ENCODE peak calls at places on chromosomes 16 and 17, in nine cellular contexts. S is left lung; W is CD8-positive, alpha-beta T cell; O is right lobe of liver; E is psoas muscle; I is lung; J is CD4-positive, CD25-positive, alpha-beta regulatory T cell; Q is upper lobe of right lung; P is right cardiac atrium. V is an unnamed sample.

GRCh38 chr17:43645765-43646481 is 15.8 kb downstream of the MEOX1 start:
- ATAC-seq in S (peak; percentile 79), W (peak; percentile 51), O (peak; percentile 68), E (peak; percentile 67), I (peak; percentile 74), J (peak; percentile 45), Q (peak; percentile 86), P (peak; percentile 88), V (peak; percentile 86)

GRCh38 chr17:47808036-47808829 is 13.4 kb downstream of the OSBPL7 start:
- ATAC-seq in S (no peak), W (no peak), O (no peak), E (no peak), I (no peak), J (no peak), Q (no peak), P (no peak), V (no peak)

GRCh38 chr16:71230122-71230845 is at the start of gene HYDIN:
- ATAC-seq in S (peak; percentile 81), W (no peak), O (peak; percentile 38), E (no peak), I (no peak), J (no peak), Q (peak; percentile 73), P (no peak), V (no peak)

GRCh38 chr16:47470211-47470610 is 9.1 kb downstream of the PHKB start:
- ATAC-seq in S (no peak), W (no peak), O (no peak), E (no peak), I (no peak), J (no peak), Q (no peak), P (no peak), V (no peak)

GRCh38 chr17:2082003-2082862 is 27.3 kb downstream of the HIC1 start:
- ATAC-seq in S (no peak), W (no peak), O (no peak), E (no peak), I (no peak), J (no peak), Q (no peak), P (no peak), V (no peak)

GRCh38 chr16:78980825-78981224 is 619.7 kb downstream of the MAF start:
- ATAC-seq in S (no peak), W (no peak), O (no peak), E (no peak), I (no peak), J (no peak), Q (no peak), P (no peak), V (no peak)

GRCh38 chr16:14101415-14101814 is 30.3 kb downstream of the MRTFB start:
- ATAC-seq in S (no peak), W (no peak), O (no peak), E (no peak), I (no peak), J (no peak), Q (no peak), P (no peak), V (no peak)

GRCh38 chr16:88591577-88592021 is 21.4 kb downstream of the ZC3H18 start:
- ATAC-seq in S (peak; percentile 23), W (no peak), O (no peak), E (no peak), I (peak; percentile 27), J (no peak), Q (peak; percentile 62), P (no peak), V (peak; percentile 50)

GRCh38 chr17:35235917-35236316 is 7.0 kb upstream of the SLFN5 start:
- ATAC-seq in S (no peak), W (peak; percentile 39), O (no peak), E (no peak), I (no peak), J (peak; percentile 69), Q (no peak), P (no peak), V (no peak)

GRCh38 chr17:31310260-31310659 is 3.6 kb downstream of the EVI2B start:
- ATAC-seq in S (no peak), W (peak; percentile 63), O (no peak), E (no peak), I (no peak), J (peak; percentile 61), Q (peak; percentile 16), P (no peak), V (no peak)

GRCh38 chr17:78441271-78441986 is 63.0 kb downstream of the PGS1 start:
- ATAC-seq in S (no peak), W (no peak), O (no peak), E (no peak), I (no peak), J (no peak), Q (no peak), P (no peak), V (no peak)

GRCh38 chr17:44831270-44831770 is 1.2 kb upstream of the GJC1 start:
- ATAC-seq in S (no peak), W (no peak), O (no peak), E (no peak), I (no peak), J (no peak), Q (no peak), P (no peak), V (no peak)

GRCh38 chr16:17469011-17469741 is 1.6 kb downstream of the XYLT1 start:
- ATAC-seq in S (no peak), W (no peak), O (no peak), E (no peak), I (no peak), J (no peak), Q (no peak), P (no peak), V (peak; percentile 9)

GRCh38 chr17:50035930-50036329 is 20.0 kb upstream of the ITGA3 start:
- ATAC-seq in S (no peak), W (no peak), O (no peak), E (no peak), I (no peak), J (no peak), Q (no peak), P (no peak), V (no peak)

GRCh38 chr17:80478487-80479245 is 2.3 kb upstream of the NPTX1 start:
- ATAC-seq in S (no peak), W (no peak), O (no peak), E (peak; percentile 45), I (no peak), J (no peak), Q (no peak), P (no peak), V (no peak)

GRCh38 chr17:80481284-80482057 is 5.1 kb upstream of the NPTX1 start:
- ATAC-seq in S (no peak), W (no peak), O (no peak), E (no peak), I (no peak), J (no peak), Q (no peak), P (no peak), V (no peak)

GRCh38 chr17:80482058-80482318 is 5.6 kb upstream of the NPTX1 start:
- ATAC-seq in S (no peak), W (no peak), O (no peak), E (no peak), I (no peak), J (no peak), Q (no peak), P (no peak), V (no peak)

GRCh38 chr17:80479246-80479566 is 2.8 kb upstream of the NPTX1 start:
- ATAC-seq in S (no peak), W (no peak), O (no peak), E (no peak), I (no peak), J (no peak), Q (no peak), P (no peak), V (no peak)

GRCh38 chr17:80480248-80480647 is 3.8 kb upstream of the NPTX1 start:
- ATAC-seq in S (no peak), W (no peak), O (no peak), E (no peak), I (no peak), J (no peak), Q (no peak), P (no peak), V (no peak)
- H3K27me3 ChIP-seq in S (peaks cover 66% of the 10 kb centered on the region), W (peaks cover 37% of the 10 kb centered on the region), O (peaks cover 34% of the 10 kb centered on the region), E (no peaks in the 10 kb centered on the region), I (peaks cover 24% of the 10 kb centered on the region), J (peaks cover 12% of the 10 kb centered on the region), Q (peaks cover 80% of the 10 kb centered on the region), P (no peaks in the 10 kb centered on the region), V (peaks cover 99% of the 10 kb centered on the region)

GRCh38 chr17:36611345-36612072 is 10.1 kb downstream of the MRM1 start:
- ATAC-seq in S (peak; percentile 26), W (no peak), O (no peak), E (peak; percentile 33), I (no peak), J (no peak), Q (no peak), P (no peak), V (no peak)

GRCh38 chr17:36608280-36608679 is 6.9 kb downstream of the MRM1 start:
- ATAC-seq in S (no peak), W (no peak), O (no peak), E (no peak), I (no peak), J (no peak), Q (no peak), P (no peak), V (no peak)

GRCh38 chr17:36610472-36610871 is 9.1 kb downstream of the MRM1 start:
- ATAC-seq in S (no peak), W (no peak), O (no peak), E (no peak), I (no peak), J (no peak), Q (no peak), P (no peak), V (no peak)

GRCh38 chr17:36609498-36609862 is 8.1 kb downstream of the MRM1 start:
- ATAC-seq in S (no peak), W (no peak), O (no peak), E (no peak), I (no peak), J (no peak), Q (no peak), P (no peak), V (no peak)

GRCh38 chr17:36608794-36609497 is 7.6 kb downstream of the MRM1 start:
- ATAC-seq in S (peak; percentile 81), W (no peak), O (peak; percentile 19), E (peak; percentile 78), I (peak; percentile 54), J (peak; percentile 18), Q (peak; percentile 64), P (peak; percentile 56), V (peak; percentile 53)
- H3K4me1 ChIP-seq in S (no peaks in the 10 kb centered on the region), W (peaks cover 3% of the 10 kb centered on the region), O (no peaks in the 10 kb centered on the region), E (peaks cover 4% of the 10 kb centered on the region), I (no peaks in the 10 kb centered on the region), J (peaks cover 3% of the 10 kb centered on the region), Q (no peaks in the 10 kb centered on the region), P (no peaks in the 10 kb centered on the region), V (no peaks in the 10 kb centered on the region)

DNA sequence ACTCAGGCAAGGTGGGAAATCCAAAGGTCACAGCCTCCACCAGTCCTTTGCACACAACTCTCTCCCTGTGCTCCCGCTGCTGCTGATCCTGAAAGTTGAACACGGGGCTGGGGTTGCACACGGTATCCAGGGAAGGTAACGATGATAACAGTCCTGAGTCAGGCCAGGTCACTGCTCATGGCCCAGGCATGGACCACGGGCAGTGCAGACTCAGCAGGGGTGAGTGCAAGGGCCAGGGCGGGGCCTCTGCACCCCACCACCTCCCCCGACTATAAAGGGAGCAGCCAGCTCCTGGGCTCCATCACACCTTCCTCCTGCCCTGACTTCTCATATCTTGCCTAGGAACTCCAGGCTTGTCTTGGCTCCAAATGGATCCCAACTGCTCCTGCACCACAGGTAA is at the start of gene MT1B:
- ATAC-seq in S (no peak), W (no peak), O (no peak), E (no peak), I (no peak), J (no peak), Q (peak; percentile 17), P (no peak), V (no peak)
- H3K27me3 ChIP-seq in S (peaks cover 5% of the 10 kb centered on the region), W (no peaks in the 10 kb centered on the region), O (no peaks in the 10 kb centered on the region), E (no peaks in the 10 kb centered on the region), I (no peaks in the 10 kb centered on the region), J (peaks cover 2% of the 10 kb centered on the region), Q (peaks cover 25% of the 10 kb centered on the region), P (no peaks in the 10 kb centered on the region), V (peaks cover 37% of the 10 kb centered on the region)

GRCh38 chr17:83196973-83197880 is 117.8 kb downstream of the METRNL start:
- ATAC-seq in S (no peak), W (no peak), O (no peak), E (no peak), I (no peak), J (no peak), Q (no peak), P (no peak), V (no peak)
- H3K4me1 ChIP-seq in S (no peaks in the 10 kb centered on the region), W (peaks cover 43% of the 10 kb centered on the region), O (no peaks in the 10 kb centered on the region), E (peaks cover 30% of the 10 kb centered on the region), I (peaks cover 15% of the 10 kb centered on the region), J (peaks cover 37% of the 10 kb centered on the region), Q (peaks cover 30% of the 10 kb centered on the region), P (peaks cover 16% of the 10 kb centered on the region), V (peaks cover 23% of the 10 kb centered on the region)

V was measured in gastroesophageal sphincter.